ENCODE peak calls at places on chromosomes 3 and 15, in six cellular contexts. Y is COLO829; T is AG20443; E is prostate gland; I is Caco-2; N is activated naive CD4-positive, alpha-beta T cell. X is an unnamed sample.

GRCh38 chr3:197496746-197497125 is 59.0 kb downstream of the BDH1 start:
- DNase-seq in Y (no peak), T (no peak), E (no peak), I (no peak), N (no peak), X (no peak)

GRCh38 chr3:38489766-38490165 is 6.4 kb upstream of the EXOG start:
- DNase-seq in Y (no peak), T (no peak), E (no peak), I (no peak), N (no peak), X (no peak)

GRCh38 chr3:107409365-107409764 is 32.1 kb downstream of the CCDC54 start:
- DNase-seq in Y (no peak), T (no peak), E (no peak), I (no peak), N (no peak), X (no peak)

GRCh38 chr3:72336821-72337479 is 511.3 kb downstream of the SHQ1 start:
- DNase-seq in Y (no peak), T (peak), E (peak), I (no peak), N (no peak), X (no peak)

GRCh38 chr15:87263844-87264243 is 992.7 kb downstream of the NTRK3 start:
- DNase-seq in Y (no peak), T (no peak), E (no peak), I (no peak), N (no peak), X (no peak)

GRCh38 chr3:169668081-169668956 is 4.8 kb upstream of the MECOM start:
- DNase-seq in Y (no peak), T (peak), E (peak), I (peak), N (no peak), X (no peak)

GRCh38 chr3:17116007-17116659 is 231.4 kb downstream of the PLCL2 start:
- DNase-seq in Y (no peak), T (no peak), E (no peak), I (no peak), N (no peak), X (no peak)

GRCh38 chr3:143529018-143529478 is 319.2 kb downstream of the SLC9A9 start:
- DNase-seq in Y (no peak), T (peak), E (peak), I (no peak), N (no peak), X (peak)

GRCh38 chr3:190326930-190327329 is 4.7 kb upstream of the CLDN1 start:
- DNase-seq in Y (no peak), T (peak), E (peak), I (no peak), N (no peak), X (no peak)

GRCh38 chr3:80994085-80994665 is 767.3 kb downstream of the GBE1 start:
- DNase-seq in Y (no peak), T (no peak), E (no peak), I (no peak), N (no peak), X (no peak)

GRCh38 chr3:124315215-124316033 is 323.5 kb upstream of the ROPN1 start:
- DNase-seq in Y (peak), T (peak), E (no peak), I (no peak), N (no peak), X (no peak)

GRCh38 chr3:140545756-140546155 is 132.1 kb upstream of the TRIM42 start:
- DNase-seq in Y (no peak), T (no peak), E (no peak), I (no peak), N (no peak), X (no peak)

GRCh38 chr3:181317521-181317920 is 328.0 kb upstream of the DNAJC19 start:
- DNase-seq in Y (no peak), T (no peak), E (no peak), I (no peak), N (no peak), X (no peak)

GRCh38 chr3:14392803-14393319 is 9.5 kb upstream of the SLC6A6 start:
- DNase-seq in Y (no peak), T (no peak), E (no peak), I (no peak), N (no peak), X (no peak)

GRCh38 chr15:33279613-33280205 is 31.1 kb upstream of the RYR3 start:
- DNase-seq in Y (no peak), T (peak), E (no peak), I (no peak), N (no peak), X (no peak)

GRCh38 chr3:168248383-168249047 is 152.8 kb upstream of the GOLIM4 start:
- DNase-seq in Y (no peak), T (peak), E (no peak), I (peak), N (no peak), X (no peak)

GRCh38 chr15:70199601-70200000 is 101.9 kb upstream of the TLE3 start:
- DNase-seq in Y (no peak), T (no peak), E (no peak), I (no peak), N (no peak), X (no peak)

GRCh38 chr3:151903501-151903991 is 30.1 kb downstream of the SUCNR1 start:
- DNase-seq in Y (peak), T (peak), E (no peak), I (no peak), N (no peak), X (no peak)

GRCh38 chr3:186476044-186476468 is 68.1 kb downstream of the CRYGS start:
- DNase-seq in Y (no peak), T (no peak), E (no peak), I (no peak), N (no peak), X (no peak)

GRCh38 chr3:176554264-176554663 is 643.0 kb downstream of the TBL1XR1 start:
- DNase-seq in Y (no peak), T (no peak), E (no peak), I (no peak), N (no peak), X (no peak)

X was measured in GM12878.